ENCODE peak calls at places on chromosomes 7 and 10, in five cellular contexts. U, F, X, M and A are unnamed samples.

GRCh38 chr10:79264942-79265341 is 82.3 kb upstream of the PPIF start:
- DNase-seq in X (no peak), F (no peak), M (no peak), U (no peak), A (no peak)

GRCh38 chr10:124268976-124269375 is 149.7 kb downstream of the OAT start:
- DNase-seq in U (no peak), X (no peak), M (no peak), F (no peak), A (no peak)

GRCh38 chr10:10403762-10404161 is 613.9 kb upstream of the CELF2 start:
- DNase-seq in U (no peak), X (no peak), F (no peak), M (no peak), A (no peak)

GRCh38 chr10:110471566-110472139 is 26.1 kb upstream of the DUSP5 start:
- DNase-seq in X (peak), U (no peak), M (no peak), F (peak), A (no peak)

GRCh38 chr7:657565-658119 is 68.9 kb upstream of the DNAAF5 start:
- DNase-seq in F (peak), X (peak), U (no peak), M (no peak), A (no peak)

GRCh38 chr7:79691094-79691493 is 237.6 kb upstream of the MAGI2 start:
- DNase-seq in M (no peak), X (no peak), U (no peak), F (no peak), A (no peak)

GRCh38 chr10:21926949-21927348 is 76.6 kb downstream of the DNAJC1 start:
- DNase-seq in X (peak), M (no peak), U (no peak), F (peak), A (no peak)

GRCh38 chr7:137687556-137688280 is 159.1 kb downstream of the DGKI start:
- DNase-seq in U (no peak), M (no peak), X (peak), F (peak), A (no peak)

GRCh38 chr7:107643407-107643806 is 17.2 kb upstream of the SLC26A4 start:
- DNase-seq in M (no peak), X (peak), F (peak), U (no peak), A (no peak)

GRCh38 chr7:23618241-23618640 is 21.1 kb downstream of the CCDC126 start:
- DNase-seq in U (no peak), F (no peak), X (no peak), M (no peak), A (no peak)

GRCh38 chr7:23619141-23619540 is 22.0 kb downstream of the CCDC126 start:
- DNase-seq in M (no peak), F (no peak), U (no peak), X (no peak), A (no peak)

GRCh38 chr7:23616593-23616992 is 19.4 kb downstream of the CCDC126 start:
- DNase-seq in U (no peak), M (no peak), F (no peak), X (no peak), A (no peak)

GRCh38 chr7:23617482-23617881 is 20.3 kb downstream of the CCDC126 start:
- DNase-seq in F (no peak), M (no peak), U (no peak), X (no peak), A (no peak)

GRCh38 chr7:23622469-23622868 is 25.3 kb downstream of the CCDC126 start:
- DNase-seq in X (peak), F (peak), M (no peak), U (no peak), A (no peak)
- TF ChIP-seq CTCF in X (no peak), F (no peak), M (no peak), U (no peak), A (no peak)

GRCh38 chr7:131943616-131944015 is 387.2 kb upstream of the PODXL start:
- DNase-seq in F (no peak), U (no peak), M (no peak), X (no peak), A (no peak)

GRCh38 chr7:131943211-131943610 is 386.8 kb upstream of the PODXL start:
- DNase-seq in U (no peak), M (no peak), X (no peak), F (no peak), A (no peak)

GRCh38 chr7:131944556-131945069 is 388.2 kb upstream of the PODXL start:
- DNase-seq in M (no peak), U (no peak), X (no peak), F (no peak), A (no peak)

GRCh38 chr7:131945948-131946525 is 389.6 kb upstream of the PODXL start:
- DNase-seq in U (no peak), X (no peak), M (no peak), F (no peak), A (no peak)

GRCh38 chr7:131945313-131945831 is 388.9 kb upstream of the PODXL start:
- DNase-seq in F (no peak), X (peak), M (no peak), U (peak), A (peak)
- TF ChIP-seq CTCF in F (peak), X (peak), M (no peak), U (peak), A (peak)

DNA sequence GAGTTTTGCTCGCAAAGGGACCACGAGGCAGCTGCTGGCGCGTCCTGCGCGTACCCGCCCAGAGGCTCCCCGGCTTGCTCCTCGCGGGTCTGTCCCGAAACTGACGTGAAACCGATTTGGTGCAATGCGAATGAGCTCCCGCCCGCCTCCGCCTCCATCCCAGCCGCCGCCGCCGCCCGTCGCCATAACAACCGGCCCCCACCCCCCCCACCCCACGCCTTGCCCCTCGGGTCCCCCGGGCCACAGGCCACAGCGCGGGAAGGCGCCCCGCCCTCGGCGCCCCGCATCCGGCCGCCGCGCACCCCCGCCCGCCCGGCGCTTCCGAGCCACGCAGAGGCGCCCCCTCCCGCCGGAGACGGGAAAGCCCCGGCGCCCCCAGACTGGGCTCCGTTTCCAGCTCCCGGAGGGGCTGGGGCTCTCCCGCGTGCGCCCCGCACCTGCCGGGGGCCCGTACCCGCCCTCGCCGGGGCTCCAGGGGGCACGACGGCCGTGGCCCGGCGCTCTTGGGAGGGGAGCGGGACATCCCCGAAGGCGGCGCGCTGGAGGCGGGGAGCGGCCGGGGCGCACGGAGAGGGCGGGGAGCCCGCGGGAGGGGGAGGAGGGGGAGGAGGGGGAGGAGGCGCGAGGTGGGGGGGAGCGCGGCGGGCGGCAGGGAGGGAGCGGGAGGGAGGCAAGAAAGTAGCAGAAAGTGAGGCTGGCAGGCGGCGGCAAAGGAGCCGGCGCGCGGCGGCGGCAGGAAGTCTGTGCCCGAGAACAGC is at the start of gene CAMK1D:
- DNase-seq in F (peak), X (peak), U (peak), M (peak), A (peak)
- TF ChIP-seq CTCF in F (peak), X (peak), U (peak), M (peak), A (no peak)

DNA sequence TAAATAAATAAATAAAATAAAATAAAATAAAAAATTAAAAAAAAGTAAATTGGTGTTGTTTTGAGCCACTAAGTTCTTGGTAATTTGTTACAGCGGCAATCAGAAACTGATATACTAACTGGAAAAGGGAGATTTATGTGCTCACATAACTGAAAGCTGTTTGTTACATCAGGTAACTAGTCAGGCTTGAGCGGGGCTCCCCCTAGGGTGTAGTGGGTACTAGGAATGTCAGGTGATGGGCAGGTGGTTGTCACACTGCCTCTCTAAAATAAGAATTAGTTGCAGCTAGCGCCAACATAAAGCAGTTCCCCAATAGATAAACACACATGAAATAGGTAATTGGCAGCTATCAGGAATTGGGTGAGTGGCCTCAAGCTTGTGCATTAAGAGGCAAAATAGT is 1336.9 kb downstream of the XPNPEP1 start:
- DNase-seq in X (no peak), F (no peak), U (no peak), M (no peak), A (no peak)
- TF ChIP-seq CTCF in X (no peak), F (no peak), U (no peak), M (no peak), A (no peak)

GRCh38 chr10:101569838-101570763 is 18.0 kb downstream of the POLL start:
- DNase-seq in F (peak), U (peak), M (peak), X (peak), A (peak)
- TF ChIP-seq CTCF in F (peak), U (peak), M (peak), X (peak), A (peak)

GRCh38 chr10:87177-88080 is 38.3 kb upstream of the TUBB8 start:
- DNase-seq in M (no peak), F (no peak), X (no peak), U (no peak), A (no peak)

GRCh38 chr10:91313-91712 is 42.2 kb upstream of the TUBB8 start:
- DNase-seq in F (no peak), X (no peak), U (no peak), M (no peak), A (no peak)

GRCh38 chr10:86031-86430 is 36.9 kb upstream of the TUBB8 start:
- DNase-seq in F (no peak), X (no peak), U (no peak), M (no peak), A (no peak)

GRCh38 chr10:90161-90560 is 41.1 kb upstream of the TUBB8 start:
- DNase-seq in X (no peak), F (no peak), M (no peak), U (no peak), A (no peak)

DNA sequence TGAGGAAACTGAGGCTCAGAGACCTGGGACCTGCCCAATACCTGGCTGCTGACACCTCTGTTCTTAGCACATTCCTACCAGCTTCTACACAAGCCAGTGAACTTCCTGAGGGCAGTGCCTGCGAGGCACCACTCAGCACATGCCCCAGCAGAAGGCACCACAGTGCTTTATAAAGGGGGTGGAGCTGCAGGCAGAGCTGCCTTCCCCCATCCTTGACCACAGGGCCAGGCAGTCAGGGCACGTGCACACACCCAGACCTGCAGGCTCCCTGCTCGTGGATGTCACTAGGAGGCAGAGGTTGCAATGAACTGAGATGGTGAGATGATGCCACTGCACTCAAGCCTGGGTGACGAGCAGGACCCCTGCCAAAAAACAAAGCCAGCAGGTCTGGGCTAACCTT is 39.2 kb upstream of the TUBB8 start:
- DNase-seq in F (no peak), U (no peak), M (no peak), X (no peak), A (no peak)
- TF ChIP-seq CTCF in F (no peak), U (no peak), M (no peak), X (no peak), A (no peak)

GRCh38 chr7:100192951-100193350 is 15.2 kb downstream of the STAG3 start:
- DNase-seq in F (no peak), X (no peak), U (no peak), M (no peak), A (no peak)

GRCh38 chr7:100191775-100192174 is 14.1 kb downstream of the STAG3 start:
- DNase-seq in M (no peak), U (no peak), X (peak), F (peak), A (no peak)

GRCh38 chr7:100190059-100190711 is 12.5 kb downstream of the STAG3 start:
- DNase-seq in F (peak), X (peak), M (no peak), U (peak), A (no peak)

DNA sequence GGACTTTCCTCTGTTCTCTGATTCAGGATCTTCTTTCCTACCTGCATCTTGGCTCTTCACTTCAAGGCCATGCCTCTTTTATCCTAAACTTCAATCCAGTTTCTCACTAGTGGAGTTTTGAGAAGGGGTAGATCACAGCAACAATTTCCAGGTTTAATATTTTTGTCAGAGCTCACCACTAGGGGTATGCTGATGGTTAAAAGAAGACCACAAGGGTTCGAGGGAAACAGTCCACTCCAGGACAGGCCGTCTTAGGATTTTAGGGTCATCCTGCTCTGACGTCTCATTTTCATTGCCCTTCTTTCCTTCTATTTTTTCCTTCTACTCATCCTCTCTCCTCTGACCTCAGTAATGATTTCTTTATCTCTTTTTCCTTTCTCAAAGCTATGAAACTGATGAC is 11.3 kb downstream of the STAG3 start:
- DNase-seq in U (no peak), M (no peak), F (no peak), X (no peak), A (no peak)
- TF ChIP-seq CTCF in U (no peak), M (no peak), F (peak), X (no peak), A (no peak)

GRCh38 chr10:25678220-25678619 is 255.8 kb upstream of the MYO3A start:
- DNase-seq in U (no peak), M (no peak), X (no peak), F (no peak), A (no peak)

GRCh38 chr10:25675615-25676014 is 258.4 kb upstream of the MYO3A start:
- DNase-seq in M (no peak), F (no peak), U (no peak), X (no peak), A (no peak)

GRCh38 chr10:25675204-25675603 is 258.8 kb upstream of the MYO3A start:
- DNase-seq in U (no peak), F (no peak), X (no peak), M (no peak), A (no peak)

GRCh38 chr10:25682203-25682950 is 251.7 kb upstream of the MYO3A start:
- DNase-seq in M (no peak), F (no peak), X (peak), U (no peak), A (no peak)

GRCh38 chr10:25678666-25679065 is 255.4 kb upstream of the MYO3A start:
- DNase-seq in F (no peak), M (no peak), X (no peak), U (no peak), A (no peak)
- TF ChIP-seq CTCF in F (no peak), M (no peak), X (no peak), U (no peak), A (no peak)

GRCh38 chr10:26157734-26158133 is 58.8 kb upstream of the GAD2 start:
- DNase-seq in U (no peak), M (no peak), X (no peak), F (no peak), A (no peak)
- TF ChIP-seq CTCF in U (no peak), M (no peak), X (no peak), F (peak), A (no peak)